ENCODE peak calls at places on chromosomes 16 and 17, in four cellular contexts. M, K, P and U are unnamed samples.

GRCh38 chr17:48554412-48555090 is 9.6 kb upstream of the HOXB2 start:
- DNase-seq in M (no peak), K (peak; percentile 56), P (no peak), U (no peak)

GRCh38 chr16:89365996-89366395 is 124.4 kb downstream of the ANKRD11 start:
- DNase-seq in M (no peak), K (no peak), P (no peak), U (no peak)

GRCh38 chr16:57263585-57264351 is 18.7 kb downstream of the ARL2BP start:
- DNase-seq in M (no peak), K (no peak), P (no peak), U (no peak)

GRCh38 chr17:21286066-21286770 is 1.7 kb downstream of the MAP2K3 start:
- DNase-seq in M (no peak), K (peak; percentile 99), P (peak; percentile 93), U (peak; percentile 94)

GRCh38 chr17:74671031-74671771 is 41.5 kb downstream of the CD300LF start:
- DNase-seq in M (peak; percentile 51), K (peak; percentile 71), P (no peak), U (peak; percentile 73)

GRCh38 chr16:17334096-17334495 is 136.7 kb downstream of the XYLT1 start:
- DNase-seq in M (no peak), K (peak; percentile 89), P (no peak), U (peak; percentile 17)

GRCh38 chr17:33935822-33936221 is 319.3 kb upstream of the CCL2 start:
- DNase-seq in M (no peak), K (no peak), P (no peak), U (no peak)

GRCh38 chr16:54936979-54937672 is 6.5 kb downstream of the IRX5 start:
- DNase-seq in M (no peak), K (peak; percentile 58), P (no peak), U (no peak)

GRCh38 chr17:4477286-4477791 is 21.3 kb upstream of the SPNS2 start:
- DNase-seq in M (no peak), K (no peak), P (no peak), U (no peak)

GRCh38 chr16:49631521-49632041 is 224.3 kb downstream of the ZNF423 start:
- DNase-seq in M (no peak), K (peak; percentile 81), P (no peak), U (no peak)

GRCh38 chr17:46770818-46771600 is 47.5 kb downstream of the WNT3 start:
- DNase-seq in M (no peak), K (no peak), P (no peak), U (peak; percentile 25)

GRCh38 chr17:48539177-48539576 is 5.7 kb downstream of the HOXB2 start:
- DNase-seq in M (no peak), K (peak; percentile 79), P (no peak), U (no peak)

GRCh38 chr17:55303701-55304145 is 39.0 kb downstream of the HLF start:
- DNase-seq in M (no peak), K (peak; percentile 51), P (no peak), U (peak; percentile 60)

GRCh38 chr17:8056232-8056975 is 17.5 kb downstream of the ALOX15B start:
- DNase-seq in M (no peak), K (peak; percentile 75), P (no peak), U (peak; percentile 41)

GRCh38 chr17:43020030-43020621 is 2.1 kb downstream of the VAT1 start:
- DNase-seq in M (no peak), K (peak; percentile 54), P (no peak), U (no peak)

GRCh38 chr16:31106509-31107464 is 1.4 kb upstream of the BCKDK start:
- DNase-seq in M (no peak), K (no peak), P (no peak), U (no peak)

GRCh38 chr17:48613862-48614694 is 1.0 kb downstream of the HOXB8 start:
- DNase-seq in M (no peak), K (no peak), P (no peak), U (no peak)

GRCh38 chr17:77840576-77841160 is 117.8 kb upstream of the TNRC6C start:
- DNase-seq in M (no peak), K (no peak), P (no peak), U (no peak)

GRCh38 chr17:50754521-50754920 is 12.8 kb downstream of the ANKRD40CL start:
- DNase-seq in M (no peak), K (no peak), P (no peak), U (no peak)

GRCh38 chr17:48051706-48052486 is 3.7 kb downstream of the NFE2L1 start:
- DNase-seq in M (no peak), K (peak; percentile 99), P (no peak), U (peak; percentile 22)

GRCh38 chr17:21523482-21524210 is 147.5 kb downstream of the KCNJ12 start:
- DNase-seq in M (no peak), K (no peak), P (no peak), U (no peak)

GRCh38 chr16:31714899-31715504 is 158.6 kb upstream of the ZNF267 start:
- DNase-seq in M (no peak), K (no peak), P (no peak), U (no peak)

GRCh38 chr16:26976913-26977312 is 89.8 kb upstream of the C16orf82 start:
- DNase-seq in M (no peak), K (no peak), P (no peak), U (no peak)

GRCh38 chr17:36496018-36496789 is 9.7 kb downstream of the ZNHIT3 start:
- DNase-seq in M (no peak), K (no peak), P (no peak), U (no peak)

GRCh38 chr16:87790278-87791023 is 24.7 kb upstream of the KLHDC4 start:
- DNase-seq in M (no peak), K (peak; percentile 49), P (no peak), U (peak; percentile 77)

GRCh38 chr16:55474821-55475220 is 4.2 kb upstream of the MMP2 start:
- DNase-seq in M (no peak), K (no peak), P (no peak), U (peak; percentile 62)

GRCh38 chr17:77801545-77802332 is 156.8 kb upstream of the TNRC6C start:
- DNase-seq in M (no peak), K (no peak), P (no peak), U (no peak)

GRCh38 chr16:17556276-17557052 is 85.7 kb upstream of the XYLT1 start:
- DNase-seq in M (no peak), K (peak; percentile 36), P (peak; percentile 4), U (peak; percentile 81)

GRCh38 chr17:53472586-53472985 is 350.1 kb upstream of the KIF2B start:
- DNase-seq in M (no peak), K (no peak), P (peak; percentile 6), U (no peak)